ENCODE peak calls at places on chromosomes 16 and 17, in ten cellular contexts. X is endodermal cell; T is non-pigmented ciliary epithelial cell; Z is T-helper 2 cell; N is CD8-positive, alpha-beta T cell; P is GF-D8; R is HFF-Myc; C is Right ventricle myocardium superior; L is activated T-cell treated with anti-CD3 and anti-CD28 coated beads, Interleukin-2, amount 50 U/mL, for 1 hour; M is heart left ventricle. A is an unnamed sample.

GRCh38 chr17:47978324-47978723 is 7.4 kb downstream of the CDK5RAP3 start:
- DNase-seq in X (peak), T (no peak), Z (no peak), N (peak), P (no peak), R (peak), C (peak), L (peak), M (peak), A (peak)

GRCh38 chr17:77647531-77647930 is 311.0 kb upstream of the TNRC6C start:
- DNase-seq in X (peak), T (no peak), Z (no peak), N (no peak), P (no peak), R (no peak), C (no peak), L (no peak), M (no peak), A (no peak)

GRCh38 chr17:32792207-32792606 is 84.7 kb downstream of the MYO1D start:
- DNase-seq in X (no peak), T (no peak), Z (no peak), N (no peak), P (no peak), R (no peak), C (no peak), L (no peak), M (no peak), A (no peak)

GRCh38 chr17:71213936-71214335 is 906.9 kb upstream of the SOX9 start:
- DNase-seq in X (no peak), T (no peak), Z (no peak), N (no peak), P (no peak), R (no peak), C (no peak), L (no peak), M (no peak), A (no peak)

GRCh38 chr17:75571197-75571884 is 16.3 kb upstream of the MYO15B start:
- DNase-seq in X (peak), T (no peak), Z (no peak), N (no peak), P (peak), R (no peak), C (peak), L (no peak), M (peak), A (peak)

GRCh38 chr17:17859909-17860760 is 23.3 kb upstream of the SREBF1 start:
- DNase-seq in X (peak), T (no peak), Z (peak), N (peak), P (peak), R (no peak), C (peak), L (peak), M (peak), A (peak)

GRCh38 chr17:81189670-81190530 is 23.9 kb upstream of the AATK start:
- DNase-seq in X (peak), T (no peak), Z (no peak), N (no peak), P (no peak), R (no peak), C (no peak), L (no peak), M (no peak), A (no peak)

GRCh38 chr16:15916323-15916722 is 27.9 kb upstream of the CEP20 start:
- DNase-seq in X (no peak), T (no peak), Z (no peak), N (no peak), P (no peak), R (no peak), C (no peak), L (no peak), M (no peak), A (no peak)

GRCh38 chr16:67677712-67678111 is 11.1 kb downstream of the C16orf86 start:
- DNase-seq in X (peak), T (no peak), Z (no peak), N (no peak), P (no peak), R (no peak), C (no peak), L (no peak), M (no peak), A (no peak)

GRCh38 chr16:82396509-82396908 is 226.5 kb upstream of the MPHOSPH6 start:
- DNase-seq in X (no peak), T (no peak), Z (no peak), N (no peak), P (no peak), R (no peak), C (no peak), L (no peak), M (no peak), A (no peak)

GRCh38 chr16:54059319-54059718 is 227.3 kb downstream of the IRX3 start:
- DNase-seq in X (no peak), T (no peak), Z (no peak), N (no peak), P (no peak), R (no peak), C (no peak), L (no peak), M (no peak), A (no peak)

GRCh38 chr17:19447085-19447583 is 36.1 kb downstream of the RNF112 start:
- DNase-seq in X (peak), T (peak), Z (peak), N (peak), P (no peak), R (peak), C (no peak), L (peak), M (peak), A (peak)